ENCODE peak calls at places on chromosome 6, in nine cellular contexts. One of them, this sample, is unnamed.

GRCh38 chr6:169533656-169534421 is 168.0 kb downstream of the WDR27 start:
- DNase-seq in astrocyte of the spinal cord: no peak
- DNase-seq in heart left ventricle: no peak
- DNase-seq in tibial artery: no peak
- DNase-seq in fibroblast of the aortic adventitia: no peak
- DNase-seq in right atrium auricular region: no peak
- DNase-seq in AG09309: no peak
- DNase-seq in psoas muscle: no peak
- DNase-seq in SK-N-SH: no peak
- DNase-seq in this sample: no peak

GRCh38 chr6:69795469-69796080 is 1.2 kb downstream of the LMBRD1 start:
- DNase-seq in heart left ventricle: no peak
- DNase-seq in right atrium auricular region: no peak
- DNase-seq in AG09309: no peak
- DNase-seq in SK-N-SH: peak
- DNase-seq in psoas muscle: no peak
- DNase-seq in tibial artery: no peak
- DNase-seq in astrocyte of the spinal cord: no peak
- DNase-seq in fibroblast of the aortic adventitia: peak
- DNase-seq in this sample: no peak

GRCh38 chr6:70221025-70221714 is 81.7 kb downstream of the COL9A1 start:
- DNase-seq in tibial artery: no peak
- DNase-seq in fibroblast of the aortic adventitia: peak
- DNase-seq in heart left ventricle: no peak
- DNase-seq in psoas muscle: no peak
- DNase-seq in right atrium auricular region: no peak
- DNase-seq in SK-N-SH: peak
- DNase-seq in AG09309: no peak
- DNase-seq in astrocyte of the spinal cord: peak
- DNase-seq in this sample: peak

GRCh38 chr6:143673638-143674037 is 4.1 kb upstream of the PHACTR2 start:
- DNase-seq in astrocyte of the spinal cord: peak
- DNase-seq in SK-N-SH: no peak
- DNase-seq in right atrium auricular region: no peak
- DNase-seq in psoas muscle: no peak
- DNase-seq in AG09309: peak
- DNase-seq in heart left ventricle: no peak
- DNase-seq in tibial artery: no peak
- DNase-seq in fibroblast of the aortic adventitia: peak
- DNase-seq in this sample: peak

GRCh38 chr6:28542440-28543293 is 17.0 kb downstream of the GPX5 start:
- DNase-seq in SK-N-SH: peak
- DNase-seq in heart left ventricle: no peak
- DNase-seq in fibroblast of the aortic adventitia: peak
- DNase-seq in psoas muscle: no peak
- DNase-seq in tibial artery: no peak
- DNase-seq in right atrium auricular region: no peak
- DNase-seq in AG09309: peak
- DNase-seq in astrocyte of the spinal cord: peak
- DNase-seq in this sample: peak

GRCh38 chr6:151679081-151679480 is 128.4 kb upstream of the ESR1 start:
- DNase-seq in tibial artery: no peak
- DNase-seq in psoas muscle: peak
- DNase-seq in astrocyte of the spinal cord: peak
- DNase-seq in fibroblast of the aortic adventitia: peak
- DNase-seq in right atrium auricular region: no peak
- DNase-seq in SK-N-SH: no peak
- DNase-seq in heart left ventricle: peak
- DNase-seq in AG09309: peak
- DNase-seq in this sample: peak

GRCh38 chr6:26321005-26321404 is 44.0 kb upstream of the BTN3A2 start:
- DNase-seq in fibroblast of the aortic adventitia: no peak
- DNase-seq in astrocyte of the spinal cord: no peak
- DNase-seq in SK-N-SH: no peak
- DNase-seq in AG09309: no peak
- DNase-seq in tibial artery: no peak
- DNase-seq in right atrium auricular region: no peak
- DNase-seq in heart left ventricle: no peak
- DNase-seq in psoas muscle: no peak
- DNase-seq in this sample: no peak

GRCh38 chr6:65416640-65417039 is 290.4 kb downstream of the EYS start:
- DNase-seq in SK-N-SH: no peak
- DNase-seq in heart left ventricle: no peak
- DNase-seq in AG09309: no peak
- DNase-seq in tibial artery: no peak
- DNase-seq in psoas muscle: no peak
- DNase-seq in right atrium auricular region: no peak
- DNase-seq in fibroblast of the aortic adventitia: no peak
- DNase-seq in astrocyte of the spinal cord: no peak
- DNase-seq in this sample: no peak

GRCh38 chr6:37731888-37732287 is 34.2 kb upstream of the MDGA1 start:
- DNase-seq in AG09309: no peak
- DNase-seq in right atrium auricular region: no peak
- DNase-seq in astrocyte of the spinal cord: no peak
- DNase-seq in tibial artery: no peak
- DNase-seq in heart left ventricle: no peak
- DNase-seq in SK-N-SH: no peak
- DNase-seq in psoas muscle: no peak
- DNase-seq in fibroblast of the aortic adventitia: no peak
- DNase-seq in this sample: no peak

GRCh38 chr6:93282521-93283031 is 136.8 kb downstream of the EPHA7 start:
- DNase-seq in fibroblast of the aortic adventitia: no peak
- DNase-seq in astrocyte of the spinal cord: no peak
- DNase-seq in psoas muscle: peak
- DNase-seq in AG09309: no peak
- DNase-seq in heart left ventricle: no peak
- DNase-seq in SK-N-SH: no peak
- DNase-seq in tibial artery: no peak
- DNase-seq in right atrium auricular region: no peak
- DNase-seq in this sample: no peak

GRCh38 chr6:33419580-33420492 is at the start of gene SYNGAP1:
- DNase-seq in right atrium auricular region: no peak
- DNase-seq in heart left ventricle: peak
- DNase-seq in astrocyte of the spinal cord: peak
- DNase-seq in AG09309: peak
- DNase-seq in SK-N-SH: peak
- DNase-seq in psoas muscle: peak
- DNase-seq in fibroblast of the aortic adventitia: peak
- DNase-seq in tibial artery: peak
- DNase-seq in this sample: peak

GRCh38 chr6:125325586-125325985 is 23.8 kb upstream of the HDDC2 start:
- DNase-seq in SK-N-SH: no peak
- DNase-seq in right atrium auricular region: no peak
- DNase-seq in psoas muscle: no peak
- DNase-seq in fibroblast of the aortic adventitia: no peak
- DNase-seq in tibial artery: no peak
- DNase-seq in heart left ventricle: no peak
- DNase-seq in AG09309: no peak
- DNase-seq in astrocyte of the spinal cord: no peak
- DNase-seq in this sample: no peak

GRCh38 chr6:23031986-23032385 is 462.6 kb downstream of the HDGFL1 start:
- DNase-seq in AG09309: no peak
- DNase-seq in SK-N-SH: no peak
- DNase-seq in fibroblast of the aortic adventitia: no peak
- DNase-seq in astrocyte of the spinal cord: no peak
- DNase-seq in tibial artery: no peak
- DNase-seq in right atrium auricular region: no peak
- DNase-seq in heart left ventricle: no peak
- DNase-seq in psoas muscle: no peak
- DNase-seq in this sample: peak

GRCh38 chr6:162177733-162178132 is 549.8 kb downstream of the PRKN start:
- DNase-seq in astrocyte of the spinal cord: peak
- DNase-seq in SK-N-SH: peak
- DNase-seq in psoas muscle: no peak
- DNase-seq in right atrium auricular region: no peak
- DNase-seq in tibial artery: no peak
- DNase-seq in heart left ventricle: peak
- DNase-seq in AG09309: no peak
- DNase-seq in fibroblast of the aortic adventitia: no peak
- DNase-seq in this sample: no peak
- TF ChIP-seq CTCF in astrocyte of the spinal cord: peak
- TF ChIP-seq CTCF in SK-N-SH: no peak
- TF ChIP-seq CTCF in psoas muscle: peak
- TF ChIP-seq CTCF in right atrium auricular region: peak
- TF ChIP-seq CTCF in tibial artery: peak
- TF ChIP-seq CTCF in heart left ventricle: peak
- TF ChIP-seq CTCF in AG09309: no peak
- TF ChIP-seq CTCF in fibroblast of the aortic adventitia: no peak
- TF ChIP-seq CTCF in this sample: peak

GRCh38 chr6:34929241-34929978 is 40.4 kb downstream of the ANKS1A start:
- DNase-seq in SK-N-SH: no peak
- DNase-seq in right atrium auricular region: no peak
- DNase-seq in tibial artery: no peak
- DNase-seq in heart left ventricle: no peak
- DNase-seq in fibroblast of the aortic adventitia: no peak
- DNase-seq in AG09309: no peak
- DNase-seq in psoas muscle: no peak
- DNase-seq in astrocyte of the spinal cord: no peak
- DNase-seq in this sample: no peak

GRCh38 chr6:34924831-34925613 is 36.0 kb downstream of the ANKS1A start:
- DNase-seq in right atrium auricular region: no peak
- DNase-seq in SK-N-SH: no peak
- DNase-seq in psoas muscle: no peak
- DNase-seq in heart left ventricle: no peak
- DNase-seq in AG09309: no peak
- DNase-seq in fibroblast of the aortic adventitia: no peak
- DNase-seq in tibial artery: no peak
- DNase-seq in astrocyte of the spinal cord: no peak
- DNase-seq in this sample: no peak

GRCh38 chr6:34928220-34928619 is 39.2 kb downstream of the ANKS1A start:
- DNase-seq in AG09309: no peak
- DNase-seq in tibial artery: no peak
- DNase-seq in heart left ventricle: no peak
- DNase-seq in right atrium auricular region: no peak
- DNase-seq in SK-N-SH: no peak
- DNase-seq in psoas muscle: no peak
- DNase-seq in fibroblast of the aortic adventitia: no peak
- DNase-seq in astrocyte of the spinal cord: no peak
- DNase-seq in this sample: no peak

GRCh38 chr6:34928695-34929094 is 39.6 kb downstream of the ANKS1A start:
- DNase-seq in heart left ventricle: no peak
- DNase-seq in astrocyte of the spinal cord: no peak
- DNase-seq in SK-N-SH: no peak
- DNase-seq in AG09309: no peak
- DNase-seq in psoas muscle: no peak
- DNase-seq in right atrium auricular region: no peak
- DNase-seq in fibroblast of the aortic adventitia: no peak
- DNase-seq in tibial artery: no peak
- DNase-seq in this sample: no peak

GRCh38 chr6:34926655-34927054 is 37.6 kb downstream of the ANKS1A start:
- DNase-seq in right atrium auricular region: no peak
- DNase-seq in psoas muscle: no peak
- DNase-seq in astrocyte of the spinal cord: peak
- DNase-seq in fibroblast of the aortic adventitia: peak
- DNase-seq in heart left ventricle: no peak
- DNase-seq in AG09309: no peak
- DNase-seq in SK-N-SH: no peak
- DNase-seq in tibial artery: no peak
- DNase-seq in this sample: peak
- TF ChIP-seq CTCF in right atrium auricular region: no peak
- TF ChIP-seq CTCF in psoas muscle: no peak
- TF ChIP-seq CTCF in astrocyte of the spinal cord: no peak
- TF ChIP-seq CTCF in fibroblast of the aortic adventitia: no peak
- TF ChIP-seq CTCF in heart left ventricle: no peak
- TF ChIP-seq CTCF in AG09309: no peak
- TF ChIP-seq CTCF in SK-N-SH: no peak
- TF ChIP-seq CTCF in tibial artery: no peak
- TF ChIP-seq CTCF in this sample: no peak

GRCh38 chr6:166121721-166122120 is 45.9 kb downstream of the TBXT start:
- DNase-seq in tibial artery: no peak
- DNase-seq in AG09309: no peak
- DNase-seq in fibroblast of the aortic adventitia: no peak
- DNase-seq in psoas muscle: no peak
- DNase-seq in heart left ventricle: no peak
- DNase-seq in astrocyte of the spinal cord: no peak
- DNase-seq in right atrium auricular region: no peak
- DNase-seq in SK-N-SH: no peak
- DNase-seq in this sample: no peak
- TF ChIP-seq CTCF in tibial artery: no peak
- TF ChIP-seq CTCF in AG09309: no peak
- TF ChIP-seq CTCF in fibroblast of the aortic adventitia: no peak
- TF ChIP-seq CTCF in psoas muscle: no peak
- TF ChIP-seq CTCF in heart left ventricle: no peak
- TF ChIP-seq CTCF in astrocyte of the spinal cord: no peak
- TF ChIP-seq CTCF in right atrium auricular region: no peak
- TF ChIP-seq CTCF in SK-N-SH: no peak
- TF ChIP-seq CTCF in this sample: no peak

DNA sequence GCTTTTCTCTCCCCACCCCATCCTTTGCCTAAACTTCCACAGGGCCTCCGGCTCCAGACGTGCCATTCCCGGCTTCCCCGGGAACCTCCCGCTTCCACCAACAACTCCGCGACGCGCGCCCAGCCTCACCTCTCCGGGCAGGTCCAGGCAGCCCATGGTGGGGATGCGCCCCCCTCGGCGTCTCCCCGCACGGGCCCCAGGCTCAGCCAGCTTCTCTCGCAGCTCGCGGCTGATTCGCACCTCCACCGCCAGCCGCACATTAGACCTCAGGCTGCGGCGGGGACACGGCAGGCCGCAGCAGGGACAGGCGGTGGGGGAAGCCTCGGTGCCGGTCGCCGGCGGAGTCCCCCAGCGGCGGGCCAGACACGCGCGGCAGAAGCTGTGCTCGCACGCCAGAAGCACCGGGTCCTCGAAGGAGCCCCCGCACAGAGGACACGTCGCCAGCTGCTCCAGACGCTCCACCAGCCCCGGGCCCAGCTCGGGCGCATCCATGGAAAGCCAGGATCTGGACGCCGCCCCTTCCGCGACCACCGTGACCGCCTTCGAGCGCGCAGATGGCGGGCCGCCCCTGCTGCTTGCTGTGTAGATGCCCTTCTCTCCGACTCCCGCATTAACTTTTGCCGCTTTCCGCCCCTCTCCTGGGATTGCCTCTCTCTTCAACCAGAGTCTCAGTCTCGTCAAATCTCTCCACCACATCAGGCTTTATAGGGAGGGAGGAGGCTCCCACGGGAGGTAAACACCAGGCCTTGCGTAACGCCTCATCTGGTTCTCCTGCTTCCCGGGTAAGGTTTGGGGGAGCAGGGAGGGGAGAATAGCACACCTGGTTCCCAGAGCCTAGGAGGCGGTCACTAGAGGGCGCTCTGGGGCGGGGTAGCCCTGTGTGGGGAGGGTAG is at the start of gene RNF39:
- DNase-seq in AG09309: no peak
- DNase-seq in tibial artery: no peak
- DNase-seq in SK-N-SH: peak
- DNase-seq in right atrium auricular region: no peak
- DNase-seq in astrocyte of the spinal cord: no peak
- DNase-seq in psoas muscle: peak
- DNase-seq in heart left ventricle: no peak
- DNase-seq in fibroblast of the aortic adventitia: no peak
- DNase-seq in this sample: no peak
- TF ChIP-seq CTCF in AG09309: peak
- TF ChIP-seq CTCF in tibial artery: no peak
- TF ChIP-seq CTCF in SK-N-SH: peak
- TF ChIP-seq CTCF in right atrium auricular region: peak
- TF ChIP-seq CTCF in astrocyte of the spinal cord: peak
- TF ChIP-seq CTCF in psoas muscle: peak
- TF ChIP-seq CTCF in heart left ventricle: peak
- TF ChIP-seq CTCF in fibroblast of the aortic adventitia: peak
- TF ChIP-seq CTCF in this sample: peak